ENCODE peak calls at places on chromosomes 3 and 15, in eight cellular contexts. H is endothelial cell of umbilical vein, U is Peyer's patch, R is ovary, S is left ventricle myocardium inferior, P is AG04450, A is SJSA1, E is A673. B is an unnamed sample.

GRCh38 chr15:90581771-90582471 is 52.2 kb downstream of the CRTC3 start:
- DNase-seq in R (no peak), H (no peak), E (no peak), A (no peak), P (no peak), S (no peak), U (no peak), B (no peak)

GRCh38 chr15:96838088-96838487 is 507.6 kb downstream of the NR2F2 start:
- DNase-seq in E (peak; percentile 95), A (no peak), R (no peak), P (no peak), U (no peak), H (no peak), S (no peak), B (no peak)

GRCh38 chr15:33955945-33956344 is 12.4 kb upstream of the CHRM5 start:
- DNase-seq in S (no peak), U (no peak), H (no peak), E (no peak), R (no peak), A (no peak), P (no peak), B (peak; percentile 14)

GRCh38 chr3:115986555-115987207 is 363.4 kb downstream of the GAP43 start:
- DNase-seq in S (no peak), A (no peak), P (no peak), R (no peak), U (no peak), E (peak; percentile 65), H (no peak), B (no peak)

GRCh38 chr3:129460155-129460554 is 20.1 kb downstream of the IFT122 start:
- DNase-seq in U (no peak), R (no peak), E (no peak), P (no peak), H (no peak), A (no peak), S (no peak), B (no peak)

GRCh38 chr3:111717601-111718000 is 122.5 kb upstream of the ZBED2 start:
- DNase-seq in R (peak; percentile 74), H (peak; percentile 83), P (peak; percentile 72), S (peak; percentile 60), A (peak; percentile 59), U (peak; percentile 64), E (peak; percentile 82), B (peak; percentile 86)

GRCh38 chr15:63948971-63949370 is 97.3 kb downstream of the DAPK2 start:
- DNase-seq in E (no peak), S (no peak), P (no peak), U (no peak), R (no peak), A (no peak), H (no peak), B (no peak)

GRCh38 chr15:55246567-55246966 is 43.0 kb downstream of the RAB27A start:
- DNase-seq in S (no peak), R (no peak), P (no peak), U (no peak), H (no peak), E (no peak), A (no peak), B (no peak)

GRCh38 chr3:23590874-23591273 is 214.9 kb upstream of the UBE2E1 start:
- DNase-seq in A (no peak), S (no peak), U (no peak), E (no peak), P (no peak), H (no peak), R (no peak), B (no peak)

GRCh38 chr3:18061737-18062136 is 319.3 kb upstream of the TBC1D5 start:
- DNase-seq in E (no peak), S (no peak), A (no peak), H (no peak), R (no peak), U (no peak), P (no peak), B (no peak)

GRCh38 chr3:16741103-16741758 is 136.0 kb upstream of the DAZL start:
- DNase-seq in A (peak; percentile 66), E (no peak), S (no peak), U (no peak), R (no peak), P (peak; percentile 38), H (no peak), B (no peak)

GRCh38 chr3:117661636-117662095 is 952.1 kb downstream of the TUSC7 start:
- DNase-seq in R (no peak), U (no peak), S (no peak), P (peak; percentile 20), A (no peak), E (no peak), H (no peak), B (no peak)

GRCh38 chr3:175155172-175155571 is 296.0 kb downstream of the NAALADL2 start:
- DNase-seq in P (no peak), E (no peak), A (no peak), S (no peak), R (no peak), U (no peak), H (no peak), B (no peak)

GRCh38 chr15:29736012-29736744 is 86.1 kb downstream of the TJP1 start:
- DNase-seq in E (no peak), R (no peak), P (no peak), A (no peak), S (no peak), H (no peak), U (no peak), B (no peak)

GRCh38 chr15:100204211-100204610 is 137.6 kb downstream of the ADAMTS17 start:
- DNase-seq in E (no peak), P (no peak), A (no peak), R (no peak), H (no peak), S (no peak), U (no peak), B (no peak)

GRCh38 chr15:92095691-92096090 is 242.2 kb downstream of the SLCO3A1 start:
- DNase-seq in R (no peak), S (no peak), E (no peak), U (no peak), P (no peak), A (no peak), H (no peak), B (peak; percentile 58)

GRCh38 chr3:55445551-55445950 is 41.6 kb downstream of the WNT5A start:
- DNase-seq in S (no peak), U (no peak), R (no peak), P (no peak), A (no peak), H (no peak), E (no peak), B (peak; percentile 80)

GRCh38 chr3:108951802-108952474 is 1.7 kb downstream of the GUCA1C start:
- DNase-seq in R (no peak), H (no peak), S (no peak), A (no peak), P (no peak), E (no peak), U (no peak), B (no peak)

GRCh38 chr3:123800352-123800682 is 83.8 kb downstream of the MYLK start:
- DNase-seq in H (no peak), R (no peak), E (no peak), A (no peak), P (no peak), U (no peak), S (no peak), B (no peak)

GRCh38 chr3:52121459-52121795 is 32.8 kb downstream of the POC1A start:
- DNase-seq in P (no peak), R (no peak), E (no peak), A (no peak), H (peak; percentile 31), S (peak; percentile 51), U (peak; percentile 59), B (no peak)

GRCh38 chr3:172341482-172342059 is 106.7 kb downstream of the GHSR start:
- DNase-seq in E (peak; percentile 75), A (no peak), S (no peak), P (no peak), U (no peak), R (no peak), H (peak; percentile 63), B (peak; percentile 75)

GRCh38 chr3:151456065-151456464 is 4.8 kb downstream of the IGSF10 start:
- DNase-seq in P (no peak), R (no peak), A (no peak), E (no peak), S (no peak), U (no peak), H (no peak), B (no peak)
- H3K4me3 ChIP-seq in P (no peak overlapping the region), R (no peak overlapping the region), A (no peak overlapping the region), E (no peak overlapping the region), S (no peak overlapping the region), U (no peak overlapping the region), H (no peak overlapping the region), B (no peak overlapping the region)

GRCh38 chr3:26260073-26260623 is 362.4 kb upstream of the LRRC3B start:
- DNase-seq in E (no peak), S (no peak), H (no peak), R (no peak), P (no peak), A (no peak), U (no peak), B (no peak)
- H3K9me3 ChIP-seq in E (no peaks in the 10 kb centered on the region), S (no peaks in the 10 kb centered on the region), H (peaks cover 3% of the 10 kb centered on the region), R (no peaks in the 10 kb centered on the region), P (peaks cover 3% of the 10 kb centered on the region), A (no peaks in the 10 kb centered on the region), U (no peaks in the 10 kb centered on the region), B (peaks cover 2% of the 10 kb centered on the region)

DNA sequence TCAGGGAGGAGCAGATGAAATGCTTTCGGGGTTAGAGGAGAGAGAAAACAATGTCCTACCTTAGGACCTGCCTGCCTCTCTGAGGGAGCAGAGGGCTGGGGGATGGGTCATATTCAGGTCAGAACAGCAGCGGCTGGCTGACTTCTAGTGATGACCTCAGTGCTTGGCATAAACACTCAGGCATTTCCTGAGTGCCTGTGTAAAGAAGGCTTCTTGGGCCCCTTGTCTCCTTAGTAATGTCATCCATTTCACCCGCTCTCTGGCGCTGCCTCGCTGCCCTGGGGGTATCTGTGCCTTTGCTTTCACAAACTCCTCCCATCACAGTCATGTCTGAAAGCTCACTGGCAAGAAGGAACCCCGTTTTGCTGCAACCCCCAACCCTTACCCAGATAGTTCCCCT is 82.9 kb upstream of the GSK3B start:
- DNase-seq in U (no peak), P (peak; percentile 50), S (peak; percentile 28), E (peak; percentile 18), A (peak; percentile 87), R (no peak), H (peak; percentile 68), B (no peak)
- H3K27ac ChIP-seq in U (no peak overlapping the region), P (peak overlapping the region; percentile 82), S (peak overlapping the region; percentile 16), E (no peak overlapping the region), A (peak overlapping the region; percentile 87), R (no peak overlapping the region), H (peak overlapping the region; percentile 72), B (peak overlapping the region; percentile 66)

GRCh38 chr3:149650828-149651227 is 7.0 kb downstream of the WWTR1 start:
- DNase-seq in U (no peak), A (no peak), R (no peak), P (no peak), H (peak; percentile 37), E (no peak), S (no peak), B (no peak)

GRCh38 chr3:149653564-149653963 is 4.3 kb downstream of the WWTR1 start:
- DNase-seq in A (no peak), H (peak; percentile 45), P (no peak), U (no peak), R (no peak), E (no peak), S (no peak), B (no peak)

GRCh38 chr3:149655826-149656599 is 1.8 kb downstream of the WWTR1 start:
- DNase-seq in U (no peak), E (no peak), A (no peak), P (no peak), S (no peak), R (no peak), H (peak; percentile 50), B (no peak)

GRCh38 chr3:149654188-149654601 is 3.6 kb downstream of the WWTR1 start:
- DNase-seq in R (no peak), E (no peak), U (no peak), H (peak; percentile 63), S (no peak), P (no peak), A (peak; percentile 57), B (no peak)

GRCh38 chr3:149653136-149653535 is 4.7 kb downstream of the WWTR1 start:
- DNase-seq in U (no peak), P (no peak), R (no peak), A (no peak), S (no peak), E (no peak), H (peak; percentile 21), B (no peak)
- H3K4me3 ChIP-seq in U (no peak overlapping the region), P (peak overlapping the region; percentile 8), R (peak overlapping the region; percentile 11), A (no peak overlapping the region), S (peak overlapping the region; percentile 78), E (no peak overlapping the region), H (peak overlapping the region; percentile 98), B (no peak overlapping the region)

B was measured in small intestine.